ENCODE peak calls at places on chromosomes 6 and 20, in eight cellular contexts. I, P, L, Y, C, Q, K and Z are unnamed samples.

GRCh38 chr6:91045152-91045551 is 458.3 kb upstream of the MAP3K7 start:
- DNase-seq in I (no peak), P (no peak), L (no peak), Y (no peak), C (no peak), Q (no peak), K (no peak), Z (no peak)

GRCh38 chr20:33783256-33783655 is 27.9 kb upstream of the CHMP4B start:
- DNase-seq in I (no peak), P (no peak), L (no peak), Y (no peak), C (no peak), Q (no peak), K (no peak), Z (no peak)

GRCh38 chr6:106511274-106512047 is 117.8 kb downstream of the RTN4IP1 start:
- DNase-seq in I (no peak), P (peak), L (no peak), Y (peak), C (no peak), Q (peak), K (peak), Z (no peak)

GRCh38 chr6:17305219-17306001 is 24.2 kb downstream of the RBM24 start:
- DNase-seq in I (no peak), P (peak), L (no peak), Y (peak), C (no peak), Q (no peak), K (peak), Z (no peak)

GRCh38 chr6:34243131-34243771 is 5.6 kb downstream of the SMIM29 start:
- DNase-seq in I (no peak), P (no peak), L (no peak), Y (peak), C (peak), Q (no peak), K (peak), Z (no peak)

GRCh38 chr20:57600324-57601210 is 19.7 kb downstream of the ZBP1 start:
- DNase-seq in I (no peak), P (no peak), L (no peak), Y (no peak), C (no peak), Q (no peak), K (no peak), Z (no peak)

GRCh38 chr6:140379919-140380318 is 1005.5 kb upstream of the CITED2 start:
- DNase-seq in I (peak), P (peak), L (no peak), Y (no peak), C (no peak), Q (peak), K (peak), Z (no peak)

GRCh38 chr20:2840138-2840966 is at the start of the genes PCED1A and VPS16:
- DNase-seq in I (peak), P (peak), L (peak), Y (peak), C (peak), Q (peak), K (peak), Z (peak)

GRCh38 chr20:35145141-35145564 is 2.0 kb downstream of the EDEM2 start:
- DNase-seq in I (no peak), P (peak), L (no peak), Y (peak), C (peak), Q (peak), K (peak), Z (no peak)

GRCh38 chr6:136979206-136979605 is 57.1 kb downstream of the SLC35D3 start:
- DNase-seq in I (no peak), P (no peak), L (no peak), Y (no peak), C (no peak), Q (no peak), K (no peak), Z (no peak)

GRCh38 chr6:108697646-108698161 is 137.0 kb downstream of the FOXO3 start:
- DNase-seq in I (no peak), P (no peak), L (no peak), Y (no peak), C (no peak), Q (peak), K (peak), Z (peak)

GRCh38 chr6:148021715-148022114 is 320.9 kb upstream of the SASH1 start:
- DNase-seq in I (no peak), P (no peak), L (no peak), Y (no peak), C (no peak), Q (no peak), K (no peak), Z (no peak)

GRCh38 chr6:122649701-122650100 is 39.5 kb downstream of the PKIB start:
- DNase-seq in I (no peak), P (no peak), L (no peak), Y (no peak), C (no peak), Q (no peak), K (peak), Z (no peak)

GRCh38 chr6:137208279-137208678 is 10.9 kb downstream of the IFNGR1 start:
- DNase-seq in I (no peak), P (no peak), L (no peak), Y (no peak), C (no peak), Q (no peak), K (no peak), Z (no peak)

GRCh38 chr6:41284726-41285125 is 1.8 kb downstream of the TREM1 start:
- DNase-seq in I (no peak), P (peak), L (no peak), Y (no peak), C (no peak), Q (peak), K (peak), Z (no peak)

GRCh38 chr6:41694815-41695536 is 40.4 kb downstream of the TFEB start:
- DNase-seq in I (no peak), P (no peak), L (no peak), Y (no peak), C (no peak), Q (no peak), K (peak), Z (no peak)

GRCh38 chr6:157942351-157942750 is 39.3 kb upstream of the SYNJ2 start:
- DNase-seq in I (no peak), P (no peak), L (no peak), Y (no peak), C (no peak), Q (no peak), K (no peak), Z (no peak)

GRCh38 chr6:43275782-43276179 is 22.3 kb upstream of the SLC22A7 start:
- DNase-seq in I (no peak), P (no peak), L (no peak), Y (peak), C (no peak), Q (no peak), K (no peak), Z (no peak)

GRCh38 chr20:40562031-40562430 is 127.0 kb downstream of the MAFB start:
- DNase-seq in I (no peak), P (no peak), L (no peak), Y (no peak), C (no peak), Q (no peak), K (no peak), Z (no peak)

GRCh38 chr6:170444811-170445211 is 108.3 kb downstream of the PSMB1 start:
- DNase-seq in I (no peak), P (no peak), L (peak), Y (no peak), C (no peak), Q (no peak), K (no peak), Z (peak)

GRCh38 chr6:155185544-155185943 is 78.3 kb upstream of the CLDN20 start:
- DNase-seq in I (no peak), P (peak), L (no peak), Y (peak), C (no peak), Q (no peak), K (no peak), Z (no peak)

GRCh38 chr6:95866732-95867131 is 149.0 kb upstream of the FUT9 start:
- DNase-seq in I (no peak), P (no peak), L (no peak), Y (peak), C (no peak), Q (no peak), K (no peak), Z (no peak)

GRCh38 chr6:24524329-24524728 is 29.6 kb downstream of the ALDH5A1 start:
- DNase-seq in I (no peak), P (no peak), L (no peak), Y (no peak), C (no peak), Q (no peak), K (no peak), Z (peak)

GRCh38 chr6:43142101-43142500 is 29.0 kb upstream of the SRF start:
- DNase-seq in I (no peak), P (no peak), L (no peak), Y (no peak), C (no peak), Q (no peak), K (no peak), Z (no peak)

GRCh38 chr6:42450314-42451145 is 1.2 kb downstream of the TRERF1 start:
- DNase-seq in I (no peak), P (no peak), L (no peak), Y (peak), C (no peak), Q (peak), K (peak), Z (no peak)

GRCh38 chr6:9583946-9584345 is 830.9 kb downstream of the TFAP2A start:
- DNase-seq in I (no peak), P (no peak), L (no peak), Y (no peak), C (no peak), Q (no peak), K (no peak), Z (no peak)

GRCh38 chr20:50325215-50325614 is 134.6 kb downstream of the CEBPB start:
- DNase-seq in I (no peak), P (no peak), L (no peak), Y (no peak), C (no peak), Q (no peak), K (no peak), Z (no peak)

GRCh38 chr6:86969573-86969972 is 32.2 kb downstream of the HTR1E start:
- DNase-seq in I (no peak), P (no peak), L (no peak), Y (no peak), C (no peak), Q (no peak), K (no peak), Z (no peak)

GRCh38 chr6:93886416-93886815 is 467.1 kb upstream of the EPHA7 start:
- DNase-seq in I (no peak), P (no peak), L (no peak), Y (no peak), C (no peak), Q (no peak), K (no peak), Z (no peak)

GRCh38 chr6:157713451-157714152 is 109.4 kb upstream of the SNX9 start:
- DNase-seq in I (no peak), P (no peak), L (no peak), Y (no peak), C (no peak), Q (no peak), K (no peak), Z (no peak)

GRCh38 chr6:21802611-21802899 is 209.0 kb downstream of the SOX4 start:
- DNase-seq in I (no peak), P (no peak), L (no peak), Y (no peak), C (no peak), Q (no peak), K (no peak), Z (no peak)

GRCh38 chr6:33254591-33254990 is 17.1 kb downstream of the VPS52 start:
- DNase-seq in I (no peak), P (no peak), L (no peak), Y (peak), C (no peak), Q (no peak), K (no peak), Z (no peak)

GRCh38 chr6:73648166-73648565 is 5.6 kb downstream of the SLC17A5 start:
- DNase-seq in I (no peak), P (no peak), L (no peak), Y (no peak), C (no peak), Q (no peak), K (peak), Z (no peak)

GRCh38 chr6:155126727-155127439 is 131.8 kb downstream of the TIAM2 start:
- DNase-seq in I (no peak), P (peak), L (no peak), Y (no peak), C (no peak), Q (peak), K (peak), Z (no peak)

GRCh38 chr6:43981363-43981990 is 145.8 kb downstream of the MRPL14 start:
- DNase-seq in I (no peak), P (no peak), L (peak), Y (peak), C (no peak), Q (no peak), K (no peak), Z (no peak)

GRCh38 chr6:109388265-109388664 is 6.0 kb upstream of the CD164 start:
- DNase-seq in I (no peak), P (no peak), L (no peak), Y (no peak), C (no peak), Q (no peak), K (no peak), Z (no peak)

GRCh38 chr6:97437087-97437486 is 154.1 kb upstream of the MMS22L start:
- DNase-seq in I (no peak), P (peak), L (no peak), Y (no peak), C (peak), Q (peak), K (peak), Z (no peak)

GRCh38 chr6:52263709-52264320 is 19.5 kb upstream of the IL17F start:
- DNase-seq in I (no peak), P (peak), L (peak), Y (peak), C (peak), Q (peak), K (peak), Z (no peak)

GRCh38 chr6:167501831-167502385 is 177.0 kb downstream of the TTLL2 start:
- DNase-seq in I (no peak), P (no peak), L (no peak), Y (peak), C (peak), Q (no peak), K (no peak), Z (no peak)
- TF ChIP-seq CTCF in I (no peak), P (no peak), L (peak), Y (peak), C (peak), Q (no peak), K (no peak), Z (peak)

GRCh38 chr20:45463113-45463512 is 6.4 kb upstream of the WFDC2 start:
- DNase-seq in I (no peak), P (no peak), L (no peak), Y (no peak), C (no peak), Q (no peak), K (no peak), Z (no peak)
- TF ChIP-seq CTCF in I (no peak), P (no peak), L (no peak), Y (no peak), C (no peak), Q (no peak), K (no peak), Z (no peak)

GRCh38 chr6:30076333-30076732 is 764 bp upstream of the RNF39 start:
- DNase-seq in I (no peak), P (no peak), L (no peak), Y (no peak), C (no peak), Q (no peak), K (no peak), Z (no peak)

GRCh38 chr6:30074331-30075093 is 1.1 kb downstream of the RNF39 start:
- DNase-seq in I (no peak), P (no peak), L (no peak), Y (no peak), C (no peak), Q (peak), K (no peak), Z (no peak)

GRCh38 chr6:30073489-30074240 is 1.9 kb downstream of the RNF39 start:
- DNase-seq in I (no peak), P (no peak), L (no peak), Y (no peak), C (no peak), Q (no peak), K (no peak), Z (no peak)

GRCh38 chr6:30075987-30076311 is 380 bp upstream of the RNF39 start:
- DNase-seq in I (no peak), P (no peak), L (no peak), Y (no peak), C (no peak), Q (no peak), K (no peak), Z (no peak)

DNA sequence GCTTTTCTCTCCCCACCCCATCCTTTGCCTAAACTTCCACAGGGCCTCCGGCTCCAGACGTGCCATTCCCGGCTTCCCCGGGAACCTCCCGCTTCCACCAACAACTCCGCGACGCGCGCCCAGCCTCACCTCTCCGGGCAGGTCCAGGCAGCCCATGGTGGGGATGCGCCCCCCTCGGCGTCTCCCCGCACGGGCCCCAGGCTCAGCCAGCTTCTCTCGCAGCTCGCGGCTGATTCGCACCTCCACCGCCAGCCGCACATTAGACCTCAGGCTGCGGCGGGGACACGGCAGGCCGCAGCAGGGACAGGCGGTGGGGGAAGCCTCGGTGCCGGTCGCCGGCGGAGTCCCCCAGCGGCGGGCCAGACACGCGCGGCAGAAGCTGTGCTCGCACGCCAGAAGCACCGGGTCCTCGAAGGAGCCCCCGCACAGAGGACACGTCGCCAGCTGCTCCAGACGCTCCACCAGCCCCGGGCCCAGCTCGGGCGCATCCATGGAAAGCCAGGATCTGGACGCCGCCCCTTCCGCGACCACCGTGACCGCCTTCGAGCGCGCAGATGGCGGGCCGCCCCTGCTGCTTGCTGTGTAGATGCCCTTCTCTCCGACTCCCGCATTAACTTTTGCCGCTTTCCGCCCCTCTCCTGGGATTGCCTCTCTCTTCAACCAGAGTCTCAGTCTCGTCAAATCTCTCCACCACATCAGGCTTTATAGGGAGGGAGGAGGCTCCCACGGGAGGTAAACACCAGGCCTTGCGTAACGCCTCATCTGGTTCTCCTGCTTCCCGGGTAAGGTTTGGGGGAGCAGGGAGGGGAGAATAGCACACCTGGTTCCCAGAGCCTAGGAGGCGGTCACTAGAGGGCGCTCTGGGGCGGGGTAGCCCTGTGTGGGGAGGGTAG is at the start of gene RNF39:
- DNase-seq in I (no peak), P (no peak), L (no peak), Y (peak), C (peak), Q (no peak), K (no peak), Z (no peak)
- TF ChIP-seq CTCF in I (peak), P (peak), L (peak), Y (peak), C (peak), Q (peak), K (peak), Z (peak)

DNA sequence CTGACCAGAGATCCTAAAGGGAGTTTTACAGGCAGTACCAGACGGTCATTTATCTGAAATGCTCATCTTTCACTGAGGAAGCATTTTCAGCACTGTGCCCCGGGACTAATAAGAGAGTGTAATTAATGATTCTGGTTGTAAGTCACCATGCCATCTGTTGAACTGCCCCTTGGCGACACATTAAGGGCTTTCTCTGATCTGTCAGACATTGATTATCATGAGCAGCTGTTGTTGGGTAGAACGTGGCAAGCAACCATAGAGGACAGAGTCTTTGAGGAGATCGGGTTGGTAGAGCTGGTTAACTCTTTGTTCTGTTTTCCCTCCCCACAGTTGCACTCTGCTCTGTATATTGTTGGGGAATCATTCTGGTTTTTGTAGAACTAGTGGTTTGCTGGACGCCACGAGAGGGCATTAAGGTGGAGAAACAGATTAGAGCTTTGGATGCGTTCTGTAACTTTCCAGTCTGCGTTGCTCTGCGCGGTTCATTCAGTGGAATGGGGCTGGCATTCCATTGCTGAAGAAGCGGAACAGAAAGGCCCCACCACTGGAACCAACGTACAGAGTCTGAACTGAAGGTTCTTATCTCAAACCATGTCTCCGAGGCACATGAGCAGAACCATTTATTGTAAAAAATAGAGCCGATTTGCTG is 34.3 kb downstream of the RPRD1B start:
- DNase-seq in I (no peak), P (no peak), L (no peak), Y (peak), C (no peak), Q (no peak), K (peak), Z (no peak)
- TF ChIP-seq CTCF in I (no peak), P (no peak), L (no peak), Y (no peak), C (no peak), Q (no peak), K (no peak), Z (no peak)

DNA sequence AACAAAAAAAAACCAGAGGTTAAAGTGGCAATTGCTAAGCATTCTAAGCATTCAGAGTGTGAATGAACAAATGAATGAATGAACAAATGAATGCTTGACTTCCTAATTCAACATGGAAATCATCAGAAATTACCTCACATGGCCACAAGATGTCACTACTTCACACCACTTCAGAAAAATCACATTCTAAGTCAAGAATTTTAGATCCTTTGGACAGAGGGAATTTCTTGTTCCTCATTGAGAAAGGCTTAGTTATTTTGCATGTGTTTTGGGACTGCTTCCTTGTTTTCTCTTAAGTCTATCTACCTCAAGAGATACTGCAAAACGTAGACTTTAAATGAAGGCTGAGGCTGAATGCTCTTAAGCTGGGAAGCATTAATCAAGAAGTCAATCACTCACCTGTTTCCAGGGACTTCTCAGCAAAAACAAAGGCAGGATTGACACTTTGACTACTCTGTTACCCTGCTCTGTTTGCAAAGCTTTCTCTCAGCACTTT is 120.2 kb downstream of the MBOAT1 start:
- DNase-seq in I (peak), P (peak), L (no peak), Y (peak), C (peak), Q (peak), K (peak), Z (no peak)
- TF ChIP-seq CTCF in I (peak), P (peak), L (peak), Y (peak), C (peak), Q (peak), K (peak), Z (peak)